ENCODE peak calls at places on chromosomes 5 and 9, in six cellular contexts. C is AG09309, M is hepatocyte, Y is ascending aorta, X is brain microvascular endothelial cell, N is mucosa of descending colon. D is an unnamed sample.

GRCh38 chr5:16842916-16843315 is 93.2 kb downstream of the MYO10 start:
- DNase-seq in C (no peak), M (peak; percentile 44), Y (no peak), X (no peak), N (no peak), D (no peak)

GRCh38 chr9:87800456-87800855 is 74.5 kb downstream of the CTSL start:
- DNase-seq in C (no peak), M (no peak), Y (no peak), X (no peak), N (no peak), D (no peak)

GRCh38 chr9:112203536-112203935 is 28.4 kb upstream of the SUSD1 start:
- DNase-seq in C (no peak), M (no peak), Y (no peak), X (peak; percentile 22), N (no peak), D (no peak)

GRCh38 chr9:92406506-92406905 is 2.1 kb upstream of the OGN start:
- DNase-seq in C (no peak), M (peak; percentile 25), Y (peak; percentile 23), X (peak; percentile 14), N (no peak), D (no peak)

GRCh38 chr5:57538341-57538955 is 55.8 kb upstream of the ACTBL2 start:
- DNase-seq in C (peak; percentile 96), M (no peak), Y (no peak), X (peak; percentile 79), N (no peak), D (peak; percentile 66)

GRCh38 chr5:53481887-53482716 is 1.7 kb downstream of the FST start:
- DNase-seq in C (no peak), M (peak; percentile 84), Y (peak; percentile 13), X (peak; percentile 71), N (peak; percentile 79), D (no peak)

GRCh38 chr9:89379508-89380115 is 61.3 kb downstream of the SECISBP2 start:
- DNase-seq in C (no peak), M (no peak), Y (no peak), X (no peak), N (no peak), D (no peak)

GRCh38 chr5:88542786-88543185 is 274.1 kb upstream of the TMEM161B start:
- DNase-seq in C (no peak), M (no peak), Y (no peak), X (no peak), N (no peak), D (no peak)

GRCh38 chr5:10479226-10479721 is 37.6 kb downstream of the ROPN1L start:
- DNase-seq in C (no peak), M (no peak), Y (no peak), X (peak; percentile 81), N (peak; percentile 84), D (no peak)

GRCh38 chr9:128987800-128988199 is 40.3 kb downstream of the NUP188 start:
- DNase-seq in C (peak; percentile 54), M (no peak), Y (no peak), X (peak; percentile 69), N (no peak), D (peak; percentile 38)

GRCh38 chr9:121707477-121708424 is 56.3 kb downstream of the DAB2IP start:
- DNase-seq in C (no peak), M (no peak), Y (no peak), X (no peak), N (no peak), D (no peak)

GRCh38 chr5:57931807-57932206 is 449.2 kb upstream of the ACTBL2 start:
- DNase-seq in C (no peak), M (no peak), Y (no peak), X (no peak), N (no peak), D (no peak)

GRCh38 chr5:1172007-1172581 is 29.3 kb upstream of the SLC6A19 start:
- DNase-seq in C (no peak), M (no peak), Y (no peak), X (no peak), N (peak; percentile 17), D (no peak)

GRCh38 chr5:155605898-155606297 is 592.3 kb downstream of the KIF4B start:
- DNase-seq in C (no peak), M (no peak), Y (no peak), X (no peak), N (no peak), D (no peak)

GRCh38 chr9:127538849-127539258 is 73.2 kb upstream of the STXBP1 start:
- DNase-seq in C (no peak), M (no peak), Y (no peak), X (no peak), N (no peak), D (no peak)

GRCh38 chr5:59466271-59466670 is 427.3 kb downstream of the PDE4D start:
- DNase-seq in C (no peak), M (peak; percentile 19), Y (no peak), X (no peak), N (no peak), D (no peak)

GRCh38 chr9:69898714-69899209 is 78.1 kb downstream of the CFAP95 start:
- DNase-seq in C (peak; percentile 38), M (no peak), Y (no peak), X (peak; percentile 74), N (no peak), D (no peak)

GRCh38 chr9:36780186-36780585 is 207.5 kb downstream of the MELK start:
- DNase-seq in C (no peak), M (no peak), Y (no peak), X (no peak), N (no peak), D (no peak)

GRCh38 chr9:125785187-125785840 is 38.1 kb downstream of the PBX3 start:
- DNase-seq in C (no peak), M (no peak), Y (no peak), X (peak; percentile 12), N (no peak), D (no peak)

GRCh38 chr9:121731090-121731489 is 79.7 kb downstream of the DAB2IP start:
- DNase-seq in C (no peak), M (no peak), Y (no peak), X (no peak), N (no peak), D (no peak)

GRCh38 chr9:127968046-127968445 is 12.7 kb downstream of the EEIG1 start:
- DNase-seq in C (no peak), M (peak; percentile 72), Y (no peak), X (no peak), N (peak; percentile 78), D (no peak)

GRCh38 chr9:10045598-10045997 is 567.2 kb downstream of the PTPRD start:
- DNase-seq in C (no peak), M (peak; percentile 12), Y (no peak), X (no peak), N (no peak), D (no peak)

GRCh38 chr5:142561486-142562097 is 124.3 kb downstream of the FGF1 start:
- DNase-seq in C (no peak), M (no peak), Y (no peak), X (no peak), N (no peak), D (no peak)

GRCh38 chr9:5886114-5886939 is 4.4 kb upstream of the MLANA start:
- DNase-seq in C (no peak), M (peak; percentile 89), Y (no peak), X (peak; percentile 59), N (peak; percentile 82), D (no peak)
- H3K4me3 ChIP-seq in C (no peak overlapping the region), M (no peak overlapping the region), Y (no peak overlapping the region), X (no peak overlapping the region), N (no peak overlapping the region), D (no peak overlapping the region)

GRCh38 chr5:160174290-160174689 is 55.0 kb upstream of the FABP6 start:
- DNase-seq in C (no peak), M (no peak), Y (no peak), X (no peak), N (no peak), D (no peak)

GRCh38 chr5:160167623-160168165 is 48.4 kb upstream of the PWWP2A start:
- DNase-seq in C (no peak), M (no peak), Y (no peak), X (no peak), N (no peak), D (no peak)

GRCh38 chr5:160169326-160169725 is 50.1 kb upstream of the PWWP2A start:
- DNase-seq in C (peak; percentile 84), M (no peak), Y (no peak), X (peak; percentile 94), N (no peak), D (peak; percentile 91)

GRCh38 chr5:160174780-160175437 is 54.4 kb upstream of the FABP6 start:
- DNase-seq in C (no peak), M (no peak), Y (no peak), X (no peak), N (no peak), D (no peak)

DNA sequence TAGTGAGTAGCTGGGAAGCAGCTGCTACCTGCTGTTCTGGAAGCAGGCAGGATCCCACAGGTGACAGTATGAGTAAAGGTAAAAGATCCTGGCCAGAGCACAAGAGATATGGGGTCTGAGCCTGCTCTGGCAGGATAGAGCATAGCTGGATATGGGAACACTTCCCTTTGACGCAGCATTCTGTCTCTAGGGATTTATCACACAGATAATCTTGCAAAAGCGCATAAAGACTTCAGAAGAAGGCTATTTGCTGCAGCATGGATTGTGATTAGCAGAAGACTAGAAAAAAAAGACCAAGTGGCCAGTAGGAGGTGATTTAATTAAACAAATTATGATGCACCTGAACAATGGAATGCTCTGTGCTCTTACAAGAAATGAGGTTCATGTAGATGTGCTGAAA is 52.4 kb upstream of the PWWP2A start:
- DNase-seq in C (no peak), M (no peak), Y (no peak), X (peak; percentile 61), N (no peak), D (no peak)
- TF ChIP-seq CTCF in C (no peak), M (no peak), Y (no peak), X (no peak), N (no peak), D (no peak)

GRCh38 chr9:136950656-136951030 is 1.4 kb upstream of the LCN12 start:
- DNase-seq in C (no peak), M (no peak), Y (no peak), X (no peak), N (no peak), D (no peak)
- H3K4me3 ChIP-seq in C (no peak overlapping the region), M (no peak overlapping the region), Y (peak overlapping the region; percentile 83), X (peak overlapping the region; percentile 53), N (no peak overlapping the region), D (no peak overlapping the region)

GRCh38 chr5:21063146-21063545 is 1075.1 kb upstream of the CDH18 start:
- DNase-seq in C (no peak), M (no peak), Y (no peak), X (no peak), N (no peak), D (no peak)

GRCh38 chr5:21071986-21072385 is 1084.0 kb upstream of the CDH18 start:
- DNase-seq in C (no peak), M (no peak), Y (no peak), X (peak; percentile 5), N (no peak), D (no peak)

GRCh38 chr5:21070871-21071270 is 1082.9 kb upstream of the CDH18 start:
- DNase-seq in C (no peak), M (no peak), Y (no peak), X (no peak), N (no peak), D (no peak)

GRCh38 chr5:21071421-21071820 is 1083.4 kb upstream of the CDH18 start:
- DNase-seq in C (no peak), M (no peak), Y (no peak), X (no peak), N (no peak), D (no peak)

DNA sequence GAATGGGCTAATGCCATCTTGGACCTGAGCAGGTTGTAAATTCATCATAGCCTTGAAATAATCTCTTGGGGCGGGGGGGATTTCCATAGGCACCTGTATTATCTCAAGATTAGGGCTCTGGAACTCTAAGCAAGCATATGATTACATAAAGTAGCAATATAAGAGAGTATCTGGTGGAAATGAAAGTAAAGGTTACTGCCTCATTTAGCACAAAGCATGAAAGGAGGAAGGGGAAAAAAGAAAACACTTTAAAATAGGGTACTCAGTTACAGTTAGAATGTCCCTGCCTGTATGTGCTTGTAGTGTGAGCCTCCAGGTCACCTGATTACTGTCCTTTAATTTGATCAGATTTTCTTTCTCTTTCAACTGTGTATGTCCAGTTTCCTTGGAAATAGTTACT is 1079.7 kb upstream of the CDH18 start:
- DNase-seq in C (no peak), M (no peak), Y (no peak), X (no peak), N (no peak), D (no peak)
- TF ChIP-seq CTCF in C (no peak), M (no peak), Y (no peak), X (no peak), N (no peak), D (no peak)